ENCODE peak calls at places on chromosomes 16 and 17, in nine cellular contexts. F is RWPE2; W is GM23248; O is coronary artery; K is CD4-positive, alpha-beta T cell; A is tibial artery; V is CD8-positive, alpha-beta memory T cell; S is cardiac muscle cell; M is uterus. E is an unnamed sample.

GRCh38 chr17:31008374-31009035 is 37.7 kb downstream of the RNF135 start:
- DNase-seq in V (peak), M (peak), A (peak), W (peak), F (peak), S (peak), K (peak), O (peak), E (peak)

GRCh38 chr17:30336369-30337171 is 2.7 kb upstream of the TMIGD1 start:
- DNase-seq in A (no peak), W (peak), M (no peak), O (no peak), F (no peak), S (no peak), K (peak), V (peak), E (no peak)

GRCh38 chr17:57622886-57623433 is 122.1 kb downstream of the CCDC182 start:
- DNase-seq in A (no peak), V (no peak), W (peak), O (no peak), F (no peak), S (peak), K (no peak), M (no peak), E (peak)

GRCh38 chr16:9465150-9465549 is 373.7 kb downstream of the HAPSTR1 start:
- DNase-seq in S (no peak), W (no peak), O (no peak), A (no peak), K (no peak), M (no peak), F (no peak), V (no peak), E (no peak)

GRCh38 chr17:70357196-70357595 is 187.9 kb downstream of the KCNJ2 start:
- DNase-seq in M (no peak), W (no peak), K (no peak), F (no peak), O (no peak), V (no peak), S (no peak), A (no peak), E (no peak)

GRCh38 chr16:27792486-27793275 is 242.7 kb downstream of the KATNIP start:
- DNase-seq in K (no peak), V (no peak), M (no peak), S (no peak), O (no peak), F (no peak), W (no peak), A (no peak), E (no peak)

GRCh38 chr17:76432004-76432403 is 20.9 kb downstream of the UBE2O start:
- DNase-seq in K (no peak), M (no peak), O (no peak), S (no peak), W (no peak), F (no peak), V (no peak), A (no peak), E (no peak)

GRCh38 chr17:41020346-41020745 is 6.7 kb downstream of the KRTAP1-5 start:
- DNase-seq in V (no peak), A (no peak), K (no peak), O (no peak), S (no peak), W (no peak), M (no peak), F (no peak), E (no peak)

GRCh38 chr17:27493088-27493487 is 36.8 kb downstream of the KSR1 start:
- DNase-seq in V (no peak), W (no peak), M (no peak), A (no peak), K (no peak), O (no peak), S (no peak), F (no peak), E (no peak)

GRCh38 chr17:73595068-73595865 is 49.0 kb downstream of the SDK2 start:
- DNase-seq in S (peak), A (no peak), O (no peak), F (no peak), W (no peak), V (peak), K (no peak), M (no peak), E (no peak)

GRCh38 chr16:90010676-90011075 is 8.6 kb downstream of the DBNDD1 start:
- DNase-seq in W (no peak), K (no peak), V (no peak), O (no peak), S (no peak), A (no peak), M (no peak), F (no peak), E (no peak)

GRCh38 chr16:30490210-30490609 is 17.7 kb downstream of the ITGAL start:
- DNase-seq in W (no peak), S (no peak), O (no peak), F (peak), A (no peak), K (no peak), M (no peak), V (no peak), E (no peak)

GRCh38 chr16:56788435-56788834 is 58.5 kb downstream of the NUP93 start:
- DNase-seq in F (no peak), M (no peak), V (no peak), S (no peak), K (no peak), A (no peak), O (no peak), W (no peak), E (no peak)

GRCh38 chr17:13582776-13583414 is 18.8 kb downstream of the HS3ST3A1 start:
- DNase-seq in V (no peak), W (no peak), F (no peak), S (no peak), O (no peak), A (no peak), M (no peak), K (no peak), E (no peak)

GRCh38 chr16:50259334-50260205 is 6.8 kb upstream of the ADCY7 start:
- DNase-seq in K (no peak), M (peak), S (no peak), O (peak), F (no peak), V (no peak), A (peak), W (peak), E (peak)

GRCh38 chr17:30396612-30397011 is 17.9 kb downstream of the CPD start:
- DNase-seq in O (no peak), W (no peak), S (no peak), V (no peak), A (no peak), M (no peak), K (no peak), F (no peak), E (no peak)

GRCh38 chr16:11914210-11914758 is 1.5 kb downstream of the GSPT1 start:
- DNase-seq in F (no peak), A (no peak), M (no peak), K (no peak), V (peak), O (no peak), W (no peak), S (no peak), E (no peak)

GRCh38 chr17:80862341-80862969 is 129.2 kb upstream of the CHMP6 start:
- DNase-seq in F (peak), V (no peak), A (no peak), K (no peak), O (no peak), S (no peak), M (no peak), W (no peak), E (no peak)

GRCh38 chr17:77608431-77608830 is 350.1 kb upstream of the TNRC6C start:
- DNase-seq in A (no peak), F (peak), W (no peak), S (no peak), O (peak), M (no peak), K (no peak), V (no peak), E (no peak)

GRCh38 chr17:77611791-77612466 is 346.6 kb upstream of the TNRC6C start:
- DNase-seq in S (no peak), M (no peak), O (peak), K (peak), V (no peak), F (peak), A (no peak), W (no peak), E (no peak)

GRCh38 chr17:77609553-77610517 is 348.7 kb upstream of the TNRC6C start:
- DNase-seq in O (peak), F (peak), A (peak), S (no peak), W (peak), M (peak), K (peak), V (peak), E (no peak)

GRCh38 chr17:77610980-77611641 is 347.4 kb upstream of the TNRC6C start:
- DNase-seq in K (peak), S (no peak), V (no peak), F (peak), M (peak), W (peak), O (peak), A (no peak), E (no peak)

DNA sequence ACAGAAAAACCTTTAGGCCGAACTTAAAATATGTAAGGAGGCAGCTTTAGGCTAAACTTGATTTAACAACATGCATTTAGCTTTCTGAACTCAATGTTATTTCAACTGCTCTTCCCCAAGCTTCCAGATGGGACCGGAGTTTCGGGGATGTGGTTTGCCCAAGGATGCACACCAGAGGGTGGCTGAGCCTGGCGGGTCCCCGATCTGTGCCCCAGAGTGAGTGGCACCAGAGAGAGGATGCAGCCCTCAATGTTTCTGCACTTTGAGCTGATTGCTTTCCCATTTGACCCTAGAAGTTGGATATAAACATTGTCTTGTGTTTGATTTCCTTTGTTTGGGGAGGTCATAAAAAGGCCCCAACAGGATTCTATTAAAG is 348.0 kb upstream of the TNRC6C start:
- DNase-seq in S (no peak), F (peak), O (no peak), W (no peak), M (no peak), A (no peak), V (no peak), K (peak), E (no peak)
- H3K27ac ChIP-seq in S (no peak), F (no peak), O (peak), W (no peak), M (peak), A (peak), V (no peak), K (peak), E (no peak)

GRCh38 chr17:65892912-65893377 is 299.0 kb downstream of the CEP112 start:
- DNase-seq in V (no peak), F (no peak), A (no peak), W (peak), S (no peak), M (no peak), O (no peak), K (no peak), E (no peak)
- H3K27ac ChIP-seq in V (no peak), F (no peak), A (no peak), W (no peak), S (no peak), M (no peak), O (no peak), K (no peak), E (no peak)

DNA sequence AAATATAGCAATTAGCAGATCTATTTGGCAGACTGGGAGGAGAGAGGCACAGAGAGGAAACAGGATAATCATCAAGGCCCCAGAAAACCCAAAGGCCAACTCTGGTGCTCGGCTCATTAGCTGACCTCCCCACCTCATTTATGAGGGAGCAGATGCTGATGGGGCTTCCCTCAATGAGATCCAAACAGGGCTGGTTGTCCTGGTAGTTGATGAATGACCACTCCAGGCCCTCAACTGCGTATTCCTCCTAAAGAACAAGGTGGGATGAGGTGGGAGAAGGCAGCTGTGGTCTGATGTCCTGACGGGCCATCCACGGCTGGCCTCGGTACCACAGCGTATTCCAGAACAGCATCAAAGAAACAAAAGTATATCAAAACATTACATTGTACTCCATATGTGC is 20.8 kb downstream of the ZNHIT3 start:
- DNase-seq in A (no peak), O (no peak), W (no peak), F (no peak), S (no peak), M (no peak), V (no peak), K (no peak), E (no peak)
- H3K27ac ChIP-seq in A (no peak), O (no peak), W (no peak), F (no peak), S (no peak), M (no peak), V (no peak), K (no peak), E (no peak)

DNA sequence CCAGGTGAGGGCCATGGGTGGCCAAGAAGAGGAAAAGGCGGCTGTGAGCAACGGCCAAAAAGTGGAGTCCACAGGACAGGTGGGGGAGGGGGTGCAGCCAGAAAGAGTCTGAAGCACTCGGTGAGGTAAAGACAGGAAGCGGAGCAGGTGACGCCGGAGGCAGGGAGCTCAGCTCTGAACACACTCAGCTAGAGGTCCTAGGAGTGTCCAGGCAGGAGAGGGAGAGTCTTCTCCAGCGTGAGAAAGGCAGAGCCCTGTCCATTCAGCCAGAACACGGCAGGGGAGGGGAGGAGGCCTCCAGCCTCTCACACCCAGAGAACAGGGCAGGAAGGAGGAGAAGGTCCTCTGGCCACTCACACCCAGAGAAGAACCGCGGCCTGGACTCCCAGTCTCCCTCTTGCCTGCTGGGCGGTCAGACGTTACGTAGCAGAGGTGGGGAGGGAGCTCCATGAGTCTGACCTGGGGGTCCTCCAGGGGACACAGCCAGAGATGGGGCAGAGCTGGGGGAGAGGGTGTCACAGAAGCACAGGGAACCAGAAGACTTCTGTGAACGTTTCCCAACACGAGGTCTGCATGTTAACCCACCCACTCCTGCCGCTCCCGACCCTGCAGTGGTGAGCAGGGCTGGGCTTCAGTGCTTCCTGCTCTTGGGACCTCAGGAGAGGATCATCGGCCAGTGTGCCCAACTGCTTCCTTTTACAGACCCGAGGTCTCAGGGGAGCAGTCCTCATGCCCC is 89.2 kb downstream of the ABR start:
- DNase-seq in F (no peak), S (no peak), O (no peak), K (no peak), M (no peak), V (no peak), W (no peak), A (no peak), E (no peak)
- H3K27ac ChIP-seq in F (no peak), S (peak), O (peak), K (no peak), M (no peak), V (no peak), W (no peak), A (peak), E (peak)

E was measured in right atrium auricular region.